ENCODE peak calls at places on chromosomes 12 and 14, in ten cellular contexts. G is sigmoid colon, H is breast epithelium, D is SK-N-SH, U is GM23338, O is HCT116, J is upper lobe of left lung, K is suprapubic skin, V is GM12878, F is H1. B is an unnamed sample. For H3K4me1, the result is how much of the 10 kb centered on the place peaks cover.

GRCh38 chr12:65074932-65075331 is 46.2 kb downstream of the WIF1 start:
- DNase-seq in K (no peak), G (no peak), V (no peak), J (no peak), D (no peak), H (no peak), U (peak), F (no peak), O (peak), B (no peak)

GRCh38 chr14:67620217-67620789 is 583 bp downstream of the ARG2 start:
- DNase-seq in V (no peak), H (no peak), G (peak), U (peak), O (no peak), J (no peak), F (peak), D (peak), K (no peak), B (peak)

GRCh38 chr14:69685716-69686115 is 74.3 kb downstream of the SUSD6 start:
- DNase-seq in U (no peak), H (peak), F (no peak), V (no peak), J (peak), G (peak), K (no peak), O (no peak), D (no peak), B (no peak)

GRCh38 chr12:26429070-26429691 is 233.8 kb downstream of the SSPN start:
- DNase-seq in U (no peak), K (no peak), J (no peak), G (no peak), F (no peak), H (no peak), O (no peak), D (no peak), V (no peak), B (no peak)

GRCh38 chr14:68506021-68506644 is 286.7 kb downstream of the ZFP36L1 start:
- DNase-seq in D (no peak), H (peak), O (no peak), V (no peak), U (peak), J (peak), G (peak), F (no peak), K (peak), B (peak)

GRCh38 chr12:105292705-105293104 is 37.8 kb upstream of the C12orf75 start:
- DNase-seq in G (no peak), F (no peak), H (no peak), K (no peak), O (no peak), V (no peak), D (no peak), J (no peak), U (no peak), B (no peak)

GRCh38 chr12:2168808-2169207 is 116.0 kb downstream of the CACNA1C start:
- DNase-seq in K (no peak), J (no peak), U (no peak), G (peak), F (no peak), D (no peak), V (no peak), O (peak), H (no peak), B (no peak)

GRCh38 chr12:47900101-47900479 is 4.7 kb downstream of the VDR start:
- DNase-seq in O (no peak), J (no peak), F (no peak), V (no peak), D (no peak), G (peak), K (no peak), U (no peak), H (no peak), B (no peak)

GRCh38 chr12:116672842-116673516 is 64.9 kb downstream of the SPRING1 start:
- DNase-seq in V (peak), F (no peak), G (no peak), H (no peak), U (no peak), K (no peak), D (no peak), J (no peak), O (no peak), B (no peak)

GRCh38 chr12:94690199-94690695 is 39.9 kb upstream of the TMCC3 start:
- DNase-seq in D (no peak), G (no peak), O (no peak), J (no peak), U (no peak), H (no peak), F (no peak), K (no peak), V (no peak), B (no peak)

GRCh38 chr12:125852679-125853078 is 787.4 kb downstream of the AACS start:
- DNase-seq in H (no peak), J (no peak), F (no peak), G (no peak), V (no peak), U (no peak), D (no peak), O (no peak), K (no peak), B (no peak)

GRCh38 chr14:60257862-60258261 is 8.8 kb downstream of the PPM1A start:
- DNase-seq in V (no peak), K (no peak), F (no peak), H (no peak), G (no peak), U (no peak), J (no peak), D (no peak), O (no peak), B (no peak)

GRCh38 chr12:752673-753400 is 458 bp downstream of the WNK1 start:
- DNase-seq in D (peak), U (peak), J (peak), K (peak), O (no peak), V (no peak), G (no peak), F (peak), H (no peak), B (peak)

GRCh38 chr14:66476964-66477363 is 9.2 kb upstream of the CCDC196 start:
- DNase-seq in H (no peak), F (no peak), V (no peak), D (peak), K (no peak), U (no peak), J (no peak), O (no peak), G (no peak), B (no peak)

GRCh38 chr12:128266559-128267245 is at the start of gene TMEM132C:
- DNase-seq in F (peak), K (no peak), G (no peak), U (peak), D (no peak), O (no peak), V (no peak), J (peak), H (no peak), B (no peak)

GRCh38 chr14:51533160-51533559 is 118.5 kb upstream of the FRMD6 start:
- DNase-seq in V (no peak), J (no peak), F (no peak), G (no peak), U (no peak), O (no peak), D (no peak), K (no peak), H (no peak), B (no peak)

GRCh38 chr12:127223011-127223410 is 1044.0 kb upstream of the TMEM132C start:
- DNase-seq in U (no peak), G (no peak), K (no peak), H (no peak), J (no peak), D (no peak), V (no peak), O (no peak), F (no peak), B (no peak)

GRCh38 chr12:78866518-78866917 is 1.9 kb downstream of the SYT1 start:
- DNase-seq in F (no peak), K (no peak), V (no peak), H (no peak), O (no peak), D (no peak), G (no peak), U (no peak), J (no peak), B (no peak)

GRCh38 chr12:78864483-78865296 is at the start of gene SYT1:
- DNase-seq in U (peak), J (peak), K (peak), O (no peak), V (no peak), H (no peak), G (peak), D (peak), F (peak), B (peak)

GRCh38 chr12:78865297-78865955 is 852 bp downstream of the SYT1 start:
- DNase-seq in J (no peak), H (no peak), G (no peak), K (no peak), U (peak), O (no peak), D (no peak), F (no peak), V (no peak), B (no peak)

DNA sequence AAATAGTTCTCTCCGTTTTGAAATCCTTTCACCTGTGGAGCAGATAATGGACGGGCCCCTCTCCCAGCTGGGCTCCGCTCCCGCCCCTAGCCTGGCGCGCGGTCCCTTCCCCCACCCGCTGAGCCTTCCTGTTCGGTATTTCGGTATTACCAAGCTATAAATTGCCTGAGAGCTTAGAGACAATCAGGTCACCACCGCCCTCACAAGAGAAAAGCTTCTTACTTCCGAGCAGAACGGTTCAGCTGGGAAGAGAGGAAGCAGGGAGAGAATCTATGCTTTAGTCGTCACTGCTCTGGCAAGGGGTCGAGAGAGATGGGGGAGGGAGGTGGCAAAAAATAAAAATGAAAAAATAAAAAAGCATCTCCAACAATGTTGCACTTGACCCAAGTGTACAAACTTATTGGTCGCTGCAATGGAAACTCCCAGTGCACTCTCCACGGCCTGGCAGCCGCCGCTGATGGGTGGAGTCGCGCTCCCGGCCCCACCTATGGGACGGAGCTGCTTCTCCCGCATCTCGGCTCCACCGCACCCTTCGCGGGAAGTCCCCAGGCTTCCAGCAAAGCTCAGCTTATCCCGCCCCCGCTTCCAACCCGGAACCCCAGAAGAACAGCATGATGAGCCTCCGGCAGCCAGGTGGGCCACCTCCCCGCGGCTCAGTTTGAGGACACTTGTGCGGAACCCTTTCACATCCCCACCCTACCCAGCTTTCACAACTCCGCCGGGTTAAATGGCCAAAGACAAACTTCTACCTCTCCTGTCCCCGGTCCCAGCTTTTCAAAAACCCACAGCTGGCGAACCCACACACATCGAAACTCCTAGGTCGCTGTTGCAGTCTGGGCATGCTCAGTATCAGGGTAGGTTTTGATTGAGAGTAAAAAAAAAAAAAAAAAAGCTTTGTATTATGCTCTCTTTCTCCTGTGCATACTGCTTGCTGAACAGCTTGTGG is 819 bp upstream of the SYT1 start:
- DNase-seq in G (peak), H (no peak), K (peak), J (peak), V (no peak), D (peak), U (peak), F (peak), O (no peak), B (peak)
- H3K4me1 ChIP-seq in G (under half), H (under half), K (under half), J (under half), V (under half), D (under half), U (under half), F (under half), O (under half), B (under half)

GRCh38 chr14:23307146-23307447 is 464 bp downstream of the BCL2L2 start:
- DNase-seq in U (no peak), V (no peak), O (no peak), J (no peak), H (no peak), G (no peak), F (no peak), D (no peak), K (no peak), B (no peak)

GRCh38 chr14:23308721-23309445 is 2.2 kb downstream of the BCL2L2 start:
- DNase-seq in F (no peak), H (no peak), U (no peak), K (no peak), D (no peak), G (no peak), J (peak), V (no peak), O (no peak), B (no peak)

GRCh38 chr14:23307687-23308644 is 1.3 kb downstream of the BCL2L2 start:
- DNase-seq in V (no peak), O (no peak), F (no peak), K (peak), G (no peak), J (peak), U (no peak), D (no peak), H (no peak), B (no peak)

GRCh38 chr14:23306113-23306411 is 571 bp upstream of the BCL2L2 start:
- DNase-seq in K (no peak), U (peak), D (no peak), H (no peak), J (no peak), G (no peak), F (no peak), O (no peak), V (no peak), B (no peak)

GRCh38 chr14:23306412-23307145 is at the start of gene BCL2L2:
- DNase-seq in H (peak), D (peak), F (peak), O (peak), U (peak), G (peak), J (peak), V (no peak), K (peak), B (peak)
- TF ChIP-seq POLR2AphosphoS5 in H (peak), D (peak), F (peak), O (peak), U (peak), G (peak), J (peak), V (peak), K (no peak), B (peak)

DNA sequence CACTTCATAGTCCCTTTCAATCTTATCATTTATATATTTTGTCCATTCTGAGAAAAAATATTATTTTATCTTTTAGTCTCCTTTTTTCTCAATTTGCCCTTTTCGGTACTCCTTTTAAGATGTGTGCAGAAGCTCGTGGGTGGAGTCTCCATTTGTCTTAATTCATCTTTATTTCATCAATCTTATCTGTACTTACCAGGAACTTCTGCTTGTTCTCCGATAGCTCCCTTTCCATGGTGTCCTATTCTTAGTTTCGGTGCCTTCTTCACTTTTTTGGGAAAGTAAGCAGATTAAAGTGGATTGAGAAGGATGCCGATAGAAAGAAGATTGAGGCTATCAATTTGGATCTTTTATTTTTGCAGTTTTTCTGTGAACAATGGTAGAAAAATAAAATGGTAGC is 183.4 kb upstream of the PLEKHA5 start:
- DNase-seq in K (no peak), J (no peak), O (no peak), V (no peak), G (no peak), D (no peak), H (no peak), U (no peak), F (no peak), B (no peak)
- H3K4me1 ChIP-seq in K (under half), J (under half), O (under half), V (under half), G (under half), D (under half), H (under half), U (under half), F (under half), B (under half)

GRCh38 chr12:123034022-123034541 is 53.6 kb downstream of the ARL6IP4 start:
- DNase-seq in O (no peak), J (no peak), K (no peak), H (no peak), D (no peak), F (no peak), G (no peak), U (no peak), V (no peak), B (peak)
- TF ChIP-seq POLR2AphosphoS5 in O (no peak), J (no peak), K (no peak), H (no peak), D (no peak), F (no peak), G (no peak), U (no peak), V (no peak), B (peak)

DNA sequence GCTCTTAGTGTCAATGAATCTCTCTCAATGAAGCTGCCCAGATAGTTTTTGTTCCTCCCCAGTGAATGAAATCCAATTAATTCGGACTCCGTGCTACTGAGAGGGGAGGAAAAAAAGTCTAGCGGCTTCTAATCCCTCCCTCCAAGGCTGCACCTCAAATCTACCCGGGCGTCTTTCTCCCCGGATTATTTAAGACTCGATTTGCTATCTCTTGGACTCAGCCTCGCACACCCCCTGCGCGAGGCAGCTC is 134 bp downstream of the DUSP6 start:
- DNase-seq in U (no peak), V (no peak), H (no peak), D (no peak), O (no peak), J (no peak), K (no peak), F (no peak), G (no peak), B (no peak)
- H3K4me1 ChIP-seq in U (under half), V (under half), H (under half), D (under half), O (under half), J (under half), K (half or more), F (under half), G (under half), B (under half)

GRCh38 chr12:12976366-12976765 is 23.7 kb downstream of the HEBP1 start:
- DNase-seq in J (no peak), H (no peak), V (no peak), D (no peak), G (peak), F (no peak), O (no peak), K (no peak), U (no peak), B (no peak)
- TF ChIP-seq POLR2AphosphoS5 in J (no peak), H (no peak), V (no peak), D (no peak), G (peak), F (no peak), O (no peak), K (no peak), U (no peak), B (no peak)

DNA sequence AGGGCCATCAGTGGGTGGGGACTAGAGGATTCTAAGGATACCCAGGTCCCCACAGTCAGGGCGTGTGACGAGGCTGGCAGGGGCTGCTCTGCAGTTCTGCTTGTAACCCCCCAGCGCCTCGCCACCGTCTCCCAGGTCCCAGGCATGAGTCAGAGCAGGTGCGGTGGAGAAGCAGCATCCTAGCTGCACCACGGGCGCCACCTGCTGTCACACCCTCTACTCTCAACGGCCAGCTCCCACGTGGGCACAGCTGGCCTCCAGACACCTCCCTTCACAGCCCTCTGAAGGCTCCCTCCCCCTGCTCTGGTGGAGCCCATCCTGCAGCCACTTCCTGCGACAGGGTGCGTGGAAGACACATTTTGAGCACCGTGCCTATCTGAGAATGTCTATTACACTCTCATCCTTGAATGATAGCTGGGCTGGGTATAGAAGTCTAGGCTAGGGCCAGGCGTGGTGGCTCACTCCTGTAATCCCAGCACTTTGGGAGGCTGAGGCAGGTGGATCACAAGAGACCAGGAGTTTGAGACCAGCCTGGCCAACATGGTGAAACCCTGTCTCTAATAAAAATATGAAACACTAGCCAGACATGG is 6.9 kb upstream of the NUDT14 start:
- DNase-seq in U (no peak), G (no peak), K (no peak), H (no peak), D (no peak), J (peak), O (no peak), F (no peak), V (no peak), B (no peak)
- H3K4me1 ChIP-seq in U (under half), G (under half), K (under half), H (under half), D (under half), J (under half), O (under half), F (under half), V (under half), B (under half)

B was measured in spleen.